ENCODE peak calls at places on chromosomes 12 and 14, in five cellular contexts. O is SK-N-SH, D is suprapubic skin, H is Panc1, Y is spleen. Q is an unnamed sample.

GRCh38 chr14:90045608-90046007 is 16.2 kb upstream of the KCNK13 start:
- DNase-seq in H (no peak), D (no peak), Y (no peak), O (no peak), Q (no peak)

GRCh38 chr12:57754411-57755193 is at the start of gene MARCHF9:
- DNase-seq in H (no peak), Y (peak; percentile 94), O (peak; percentile 87), D (peak; percentile 87), Q (no peak)

GRCh38 chr12:100267603-100268281 is 765 bp downstream of the SCYL2 start:
- DNase-seq in Y (no peak), H (no peak), D (peak; percentile 71), O (no peak), Q (no peak)

GRCh38 chr12:122125452-122126341 is 47.1 kb downstream of the MLXIP start:
- DNase-seq in O (no peak), Y (peak; percentile 49), D (no peak), H (no peak), Q (no peak)

GRCh38 chr14:75826599-75826998 is 155.2 kb downstream of the TGFB3 start:
- DNase-seq in D (no peak), H (no peak), O (no peak), Y (no peak), Q (no peak)

GRCh38 chr12:67080637-67081036 is 188.5 kb upstream of the CAND1 start:
- DNase-seq in D (no peak), O (no peak), Y (no peak), H (no peak), Q (no peak)

GRCh38 chr12:61095131-61095530 is 1165.1 kb upstream of the USP15 start:
- DNase-seq in O (no peak), D (no peak), H (no peak), Y (no peak), Q (no peak)

GRCh38 chr12:12439636-12440035 is 82.8 kb downstream of the BORCS5 start:
- DNase-seq in Y (no peak), D (no peak), H (peak; percentile 22), O (no peak), Q (no peak)

GRCh38 chr12:89370850-89371249 is 18.5 kb upstream of the DUSP6 start:
- DNase-seq in D (no peak), O (no peak), H (no peak), Y (no peak), Q (no peak)

GRCh38 chr14:98138666-98139065 is 1133.3 kb downstream of the BCL11B start:
- DNase-seq in O (peak; percentile 17), Y (no peak), H (no peak), D (no peak), Q (no peak)

GRCh38 chr12:122882908-122883563 is 12.9 kb downstream of the VPS37B start:
- DNase-seq in H (no peak), Y (no peak), O (no peak), D (no peak), Q (no peak)

GRCh38 chr12:1913377-1914115 is 4.9 kb downstream of the CACNA2D4 start:
- DNase-seq in H (no peak), O (peak; percentile 42), Y (peak; percentile 57), D (no peak), Q (no peak)

GRCh38 chr14:61911534-61911933 is 149.3 kb downstream of the SNAPC1 start:
- DNase-seq in Y (peak; percentile 82), H (no peak), O (no peak), D (no peak), Q (no peak)

GRCh38 chr12:121287267-121287954 is 9.1 kb downstream of the CAMKK2 start:
- DNase-seq in D (no peak), Y (no peak), O (no peak), H (no peak), Q (no peak)

GRCh38 chr12:88202500-88202899 is 60.4 kb downstream of the TMTC3 start:
- DNase-seq in H (no peak), O (no peak), Y (no peak), D (no peak), Q (no peak)

GRCh38 chr12:8664228-8664963 is 1.8 kb upstream of the MFAP5 start:
- DNase-seq in H (no peak), Y (no peak), O (no peak), D (peak; percentile 74), Q (no peak)

GRCh38 chr12:93518725-93519124 is 51.4 kb downstream of the MRPL42 start:
- DNase-seq in Y (no peak), D (no peak), H (no peak), O (no peak), Q (no peak)

GRCh38 chr14:56268039-56268438 is 149.8 kb downstream of the PELI2 start:
- DNase-seq in Y (no peak), H (no peak), O (no peak), D (no peak), Q (no peak)

GRCh38 chr12:101127521-101128219 is 82.4 kb downstream of the SLC5A8 start:
- DNase-seq in H (no peak), O (no peak), D (no peak), Y (no peak), Q (no peak)

GRCh38 chr14:89186850-89187376 is 230.1 kb downstream of the FOXN3 start:
- DNase-seq in Y (no peak), O (no peak), H (no peak), D (no peak), Q (no peak)

GRCh38 chr12:83514372-83514771 is 827.7 kb downstream of the TMTC2 start:
- DNase-seq in D (no peak), Y (no peak), H (no peak), O (no peak), Q (no peak)

GRCh38 chr12:50313256-50313931 is 30.1 kb upstream of the LIMA1 start:
- DNase-seq in D (no peak), O (no peak), Y (no peak), H (no peak), Q (no peak)

GRCh38 chr14:61662437-61663311 is 32.6 kb upstream of the HIF1A start:
- DNase-seq in Y (no peak), H (no peak), D (no peak), O (peak; percentile 19), Q (no peak)

GRCh38 chr14:102316746-102317563 is 2.6 kb upstream of the ZNF839 start:
- DNase-seq in O (peak; percentile 93), H (peak; percentile 61), Y (peak; percentile 98), D (peak; percentile 97), Q (peak; percentile 91)

GRCh38 chr12:117142094-117142493 is 42.9 kb upstream of the TESC start:
- DNase-seq in Y (no peak), D (no peak), H (no peak), O (no peak), Q (no peak)

GRCh38 chr12:129305851-129306250 is 452.6 kb downstream of the GLT1D1 start:
- DNase-seq in Y (no peak), O (no peak), H (no peak), D (no peak), Q (no peak)

GRCh38 chr12:66741919-66742318 is 63.0 kb upstream of the GRIP1 start:
- DNase-seq in O (no peak), D (no peak), Y (no peak), H (no peak), Q (no peak)

GRCh38 chr12:116336542-116337065 is 59.1 kb upstream of the MED13L start:
- DNase-seq in Y (peak; percentile 78), H (no peak), O (no peak), D (no peak), Q (no peak)

GRCh38 chr14:104030958-104031357 is 54.5 kb upstream of the ASPG start:
- DNase-seq in Y (no peak), O (no peak), H (no peak), D (no peak), Q (no peak)

GRCh38 chr12:92208613-92209121 is 63.0 kb upstream of the BTG1 start:
- DNase-seq in Y (no peak), O (no peak), D (no peak), H (peak; percentile 39), Q (no peak)
- H3K27ac ChIP-seq in Y (peak overlapping the region; percentile 70), O (no peak overlapping the region), D (no peak overlapping the region), H (no peak overlapping the region), Q (no peak overlapping the region)

GRCh38 chr12:132343294-132343972 is 14.0 kb upstream of the GALNT9 start:
- DNase-seq in O (no peak), H (no peak), Y (no peak), D (no peak), Q (no peak)
- TF ChIP-seq POLR2AphosphoS5 in O (no peak), H (no peak), Y (no peak), D (no peak), Q (no peak)

GRCh38 chr12:14261861-14262260 is 103.6 kb upstream of the ATF7IP start:
- DNase-seq in O (no peak), H (no peak), Y (no peak), D (no peak), Q (no peak)
- H3K27ac ChIP-seq in O (no peak overlapping the region), H (peak overlapping the region; percentile 17), Y (peak overlapping the region; percentile 90), D (peak overlapping the region; percentile 31), Q (no peak overlapping the region)

DNA sequence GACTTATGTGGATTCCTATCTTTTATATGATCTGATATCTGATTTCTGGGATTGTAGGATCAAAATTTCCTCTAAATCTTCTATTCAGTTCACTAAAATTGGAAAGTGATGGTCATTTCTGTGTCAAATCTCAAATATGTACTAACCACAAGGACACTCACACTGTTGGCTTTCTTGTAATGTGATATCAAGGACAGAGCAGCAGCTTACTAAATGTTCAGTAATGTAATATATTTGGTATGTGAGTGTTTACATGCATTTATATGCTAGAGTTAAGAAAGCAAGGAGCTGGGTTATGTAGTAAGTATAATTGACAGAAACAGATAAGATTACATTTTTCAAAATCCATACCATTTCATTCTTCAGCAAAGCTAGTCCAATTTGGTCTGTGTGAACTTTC is 16.5 kb downstream of the PUS7L start:
- DNase-seq in O (no peak), Y (no peak), H (no peak), D (no peak), Q (no peak)
- TF ChIP-seq POLR2AphosphoS5 in O (no peak), Y (no peak), H (no peak), D (no peak), Q (no peak)

DNA sequence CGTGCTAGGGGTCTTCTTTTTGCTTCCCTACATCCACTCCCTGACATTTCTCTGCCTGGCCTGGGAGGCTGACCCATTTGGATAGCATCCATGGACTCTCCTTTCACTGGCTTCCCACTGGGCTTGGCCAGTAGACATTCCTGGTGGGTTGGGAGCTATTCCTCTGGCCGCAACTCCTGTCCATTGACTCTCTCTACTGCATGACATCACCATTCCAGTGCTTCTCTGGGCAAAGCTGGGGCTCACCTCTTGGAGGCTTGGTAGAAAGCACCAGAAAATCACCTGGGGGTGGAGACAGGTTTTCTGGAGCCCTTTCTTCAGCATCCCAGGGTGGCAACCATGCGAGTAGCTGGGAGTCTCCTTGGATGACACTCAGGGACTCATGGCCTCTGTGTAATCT is 16.7 kb upstream of the LHX5 start:
- DNase-seq in H (no peak), O (no peak), D (no peak), Y (no peak), Q (no peak)
- H3K27ac ChIP-seq in H (no peak overlapping the region), O (no peak overlapping the region), D (no peak overlapping the region), Y (no peak overlapping the region), Q (no peak overlapping the region)

GRCh38 chr12:96501139-96501741 is 11.9 kb downstream of the CFAP54 start:
- DNase-seq in D (no peak), Y (peak; percentile 82), H (no peak), O (peak; percentile 15), Q (no peak)

GRCh38 chr12:96501908-96502307 is 12.5 kb downstream of the CFAP54 start:
- DNase-seq in Y (no peak), O (no peak), D (no peak), H (no peak), Q (no peak)

GRCh38 chr12:96502477-96502876 is 13.1 kb downstream of the CFAP54 start:
- DNase-seq in Y (no peak), D (no peak), O (no peak), H (no peak), Q (no peak)

GRCh38 chr12:96503971-96504370 is 14.6 kb downstream of the CFAP54 start:
- DNase-seq in D (no peak), O (no peak), H (no peak), Y (no peak), Q (no peak)

GRCh38 chr12:96502949-96503532 is 13.7 kb downstream of the CFAP54 start:
- DNase-seq in H (no peak), D (no peak), Y (no peak), O (no peak), Q (no peak)
- TF ChIP-seq POLR2AphosphoS5 in H (no peak), D (no peak), Y (no peak), O (no peak), Q (no peak)

Q was measured in SK-N-MC.